ENCODE peak calls at places on chromosomes 4 and X, in seven cellular contexts. One of them, this sample, is unnamed.

GRCh38 chr4:138053601-138054322 is 188.4 kb downstream of the SLC7A11 start:
- DNase-seq in Caco-2: peak; percentile 11
- DNase-seq in H9: no peak
- DNase-seq in upper lobe of right lung: no peak
- DNase-seq in neuronal stem cell: no peak
- DNase-seq in mammary epithelial cell: peak; percentile 85
- DNase-seq in IMR-90: peak; percentile 94
- DNase-seq in this sample: no peak

GRCh38 chr4:38109896-38110295 is 149.7 kb downstream of the PTTG2 start:
- DNase-seq in Caco-2: peak; percentile 44
- DNase-seq in IMR-90: no peak
- DNase-seq in upper lobe of right lung: no peak
- DNase-seq in mammary epithelial cell: no peak
- DNase-seq in neuronal stem cell: peak; percentile 72
- DNase-seq in H9: no peak
- DNase-seq in this sample: no peak

GRCh38 chr4:10157478-10158354 is 41.1 kb upstream of the WDR1 start:
- DNase-seq in upper lobe of right lung: no peak
- DNase-seq in neuronal stem cell: peak; percentile 55
- DNase-seq in H9: peak; percentile 74
- DNase-seq in IMR-90: peak; percentile 81
- DNase-seq in Caco-2: peak; percentile 62
- DNase-seq in mammary epithelial cell: peak; percentile 71
- DNase-seq in this sample: no peak

GRCh38 chr4:99711657-99712056 is 54.0 kb upstream of the C4orf54 start:
- DNase-seq in mammary epithelial cell: peak; percentile 67
- DNase-seq in IMR-90: no peak
- DNase-seq in upper lobe of right lung: no peak
- DNase-seq in neuronal stem cell: no peak
- DNase-seq in H9: no peak
- DNase-seq in Caco-2: no peak
- DNase-seq in this sample: no peak

GRCh38 chr4:126738926-126739325 is 893.8 kb upstream of the INTU start:
- DNase-seq in IMR-90: peak; percentile 61
- DNase-seq in H9: no peak
- DNase-seq in mammary epithelial cell: peak; percentile 35
- DNase-seq in Caco-2: no peak
- DNase-seq in upper lobe of right lung: no peak
- DNase-seq in neuronal stem cell: no peak
- DNase-seq in this sample: no peak

GRCh38 chrX:48945517-48946348 is 11.7 kb downstream of the OTUD5 start:
- DNase-seq in neuronal stem cell: no peak
- DNase-seq in Caco-2: peak; percentile 57
- DNase-seq in upper lobe of right lung: peak; percentile 66
- DNase-seq in H9: peak; percentile 63
- DNase-seq in mammary epithelial cell: peak; percentile 27
- DNase-seq in IMR-90: peak; percentile 51
- DNase-seq in this sample: peak; percentile 88

GRCh38 chrX:5823861-5824260 is 404.8 kb downstream of the NLGN4X start:
- DNase-seq in IMR-90: no peak
- DNase-seq in H9: no peak
- DNase-seq in neuronal stem cell: no peak
- DNase-seq in mammary epithelial cell: no peak
- DNase-seq in upper lobe of right lung: no peak
- DNase-seq in Caco-2: no peak
- DNase-seq in this sample: no peak

GRCh38 chrX:43096830-43097229 is 318.9 kb upstream of the PPP1R2C start:
- DNase-seq in neuronal stem cell: no peak
- DNase-seq in Caco-2: no peak
- DNase-seq in IMR-90: no peak
- DNase-seq in mammary epithelial cell: no peak
- DNase-seq in H9: no peak
- DNase-seq in upper lobe of right lung: no peak
- DNase-seq in this sample: no peak

GRCh38 chr4:114509340-114509739 is 89.3 kb upstream of the UGT8 start:
- DNase-seq in H9: no peak
- DNase-seq in Caco-2: no peak
- DNase-seq in neuronal stem cell: no peak
- DNase-seq in IMR-90: no peak
- DNase-seq in upper lobe of right lung: no peak
- DNase-seq in mammary epithelial cell: no peak
- DNase-seq in this sample: no peak

GRCh38 chrX:108020631-108021030 is 24.2 kb upstream of the VSIG1 start:
- DNase-seq in mammary epithelial cell: peak; percentile 23
- DNase-seq in upper lobe of right lung: no peak
- DNase-seq in IMR-90: peak; percentile 28
- DNase-seq in neuronal stem cell: no peak
- DNase-seq in Caco-2: peak; percentile 11
- DNase-seq in H9: no peak
- DNase-seq in this sample: no peak

GRCh38 chr4:101169044-101170014 is 178.0 kb downstream of the PPP3CA start:
- DNase-seq in mammary epithelial cell: peak; percentile 58
- DNase-seq in upper lobe of right lung: no peak
- DNase-seq in Caco-2: peak; percentile 76
- DNase-seq in IMR-90: peak; percentile 65
- DNase-seq in H9: peak; percentile 80
- DNase-seq in neuronal stem cell: peak; percentile 60
- DNase-seq in this sample: peak; percentile 75

GRCh38 chrX:150873616-150874015 is 24.9 kb downstream of the CD99L2 start:
- DNase-seq in mammary epithelial cell: peak; percentile 47
- DNase-seq in H9: no peak
- DNase-seq in neuronal stem cell: no peak
- DNase-seq in Caco-2: no peak
- DNase-seq in IMR-90: peak; percentile 44
- DNase-seq in upper lobe of right lung: no peak
- DNase-seq in this sample: no peak

GRCh38 chr4:110049951-110050925 is 137.6 kb downstream of the EGF start:
- DNase-seq in mammary epithelial cell: peak; percentile 21
- DNase-seq in H9: no peak
- DNase-seq in neuronal stem cell: peak; percentile 38
- DNase-seq in upper lobe of right lung: no peak
- DNase-seq in Caco-2: peak; percentile 39
- DNase-seq in IMR-90: peak; percentile 52
- DNase-seq in this sample: no peak

GRCh38 chr4:169136330-169136729 is 126.3 kb upstream of the CBR4 start:
- DNase-seq in upper lobe of right lung: no peak
- DNase-seq in H9: no peak
- DNase-seq in mammary epithelial cell: no peak
- DNase-seq in neuronal stem cell: no peak
- DNase-seq in Caco-2: no peak
- DNase-seq in IMR-90: no peak
- DNase-seq in this sample: no peak

GRCh38 chrX:124239911-124240310 is 92.5 kb upstream of the TEX13D start:
- DNase-seq in H9: no peak
- DNase-seq in Caco-2: no peak
- DNase-seq in neuronal stem cell: no peak
- DNase-seq in upper lobe of right lung: no peak
- DNase-seq in IMR-90: no peak
- DNase-seq in mammary epithelial cell: no peak
- DNase-seq in this sample: no peak

GRCh38 chrX:8848921-8849320 is 47.7 kb upstream of the FAM9A start:
- DNase-seq in neuronal stem cell: no peak
- DNase-seq in upper lobe of right lung: no peak
- DNase-seq in mammary epithelial cell: peak; percentile 2
- DNase-seq in IMR-90: peak; percentile 19
- DNase-seq in Caco-2: no peak
- DNase-seq in H9: no peak
- DNase-seq in this sample: no peak

GRCh38 chrX:153773218-153773611 is 7.6 kb upstream of the SRPK3 start:
- DNase-seq in IMR-90: no peak
- DNase-seq in H9: no peak
- DNase-seq in neuronal stem cell: no peak
- DNase-seq in Caco-2: no peak
- DNase-seq in upper lobe of right lung: no peak
- DNase-seq in mammary epithelial cell: no peak
- DNase-seq in this sample: peak; percentile 64

GRCh38 chr4:138891610-138892009 is 124.0 kb upstream of the NOCT start:
- DNase-seq in upper lobe of right lung: no peak
- DNase-seq in mammary epithelial cell: no peak
- DNase-seq in IMR-90: no peak
- DNase-seq in Caco-2: no peak
- DNase-seq in H9: no peak
- DNase-seq in neuronal stem cell: no peak
- DNase-seq in this sample: no peak

GRCh38 chrX:53476371-53476770 is 42.2 kb upstream of the HSD17B10 start:
- DNase-seq in upper lobe of right lung: no peak
- DNase-seq in H9: no peak
- DNase-seq in Caco-2: no peak
- DNase-seq in IMR-90: peak; percentile 72
- DNase-seq in mammary epithelial cell: peak; percentile 90
- DNase-seq in neuronal stem cell: no peak
- DNase-seq in this sample: no peak

GRCh38 chrX:140088438-140088837 is 123.1 kb upstream of the CXorf66 start:
- DNase-seq in upper lobe of right lung: no peak
- DNase-seq in neuronal stem cell: no peak
- DNase-seq in H9: no peak
- DNase-seq in IMR-90: no peak
- DNase-seq in mammary epithelial cell: no peak
- DNase-seq in Caco-2: no peak
- DNase-seq in this sample: no peak
- H3K27me3 ChIP-seq in upper lobe of right lung: no peaks in the 10 kb centered on the region
- H3K27me3 ChIP-seq in neuronal stem cell: no peaks in the 10 kb centered on the region
- H3K27me3 ChIP-seq in H9: no peaks in the 10 kb centered on the region
- H3K27me3 ChIP-seq in IMR-90: peaks cover 5% of the 10 kb centered on the region
- H3K27me3 ChIP-seq in mammary epithelial cell: peaks cover 12% of the 10 kb centered on the region
- H3K27me3 ChIP-seq in Caco-2: no peaks in the 10 kb centered on the region
- H3K27me3 ChIP-seq in this sample: no peaks in the 10 kb centered on the region

DNA sequence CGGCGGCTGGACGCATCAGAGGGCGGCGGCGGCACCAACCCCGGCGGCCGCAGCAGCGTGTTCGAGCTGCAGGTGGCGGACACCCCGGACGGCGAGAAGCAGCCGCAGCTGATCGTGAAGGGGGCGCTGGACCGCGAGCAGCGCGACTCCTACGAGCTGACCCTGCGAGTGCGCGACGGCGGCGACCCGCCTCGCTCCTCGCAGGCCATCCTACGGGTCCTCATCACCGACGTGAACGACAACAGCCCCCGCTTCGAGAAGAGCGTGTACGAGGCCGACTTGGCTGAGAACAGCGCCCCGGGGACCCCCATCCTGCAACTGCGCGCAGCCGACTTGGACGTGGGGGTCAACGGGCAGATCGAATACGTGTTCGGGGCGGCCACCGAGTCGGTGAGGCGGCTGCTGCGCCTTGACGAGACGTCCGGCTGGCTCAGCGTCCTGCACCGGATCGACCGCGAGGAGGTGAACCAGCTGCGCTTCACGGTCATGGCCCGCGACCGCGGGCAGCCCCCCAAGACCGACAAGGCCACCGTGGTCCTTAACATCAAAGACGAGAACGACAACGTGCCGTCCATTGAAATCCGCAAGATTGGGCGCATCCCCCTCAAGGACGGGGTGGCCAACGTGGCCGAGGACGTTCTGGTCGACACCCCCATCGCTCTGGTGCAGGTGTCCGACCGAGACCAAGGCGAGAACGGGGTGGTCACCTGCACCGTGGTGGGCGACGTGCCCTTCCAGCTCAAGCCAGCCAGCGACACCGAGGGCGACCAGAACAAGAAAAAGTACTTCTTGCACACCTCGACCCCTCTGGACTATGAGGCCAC is 2.1 kb downstream of the PCDH7 start:
- DNase-seq in IMR-90: no peak
- DNase-seq in neuronal stem cell: no peak
- DNase-seq in upper lobe of right lung: no peak
- DNase-seq in Caco-2: no peak
- DNase-seq in mammary epithelial cell: no peak
- DNase-seq in H9: no peak
- DNase-seq in this sample: peak; percentile 70
- H3K27me3 ChIP-seq in IMR-90: no peaks in the 10 kb centered on the region
- H3K27me3 ChIP-seq in neuronal stem cell: peaks cover 14% of the 10 kb centered on the region
- H3K27me3 ChIP-seq in upper lobe of right lung: peaks cover 58% of the 10 kb centered on the region
- H3K27me3 ChIP-seq in Caco-2: no peaks in the 10 kb centered on the region
- H3K27me3 ChIP-seq in mammary epithelial cell: no peaks in the 10 kb centered on the region
- H3K27me3 ChIP-seq in H9: peaks cover 23% of the 10 kb centered on the region
- H3K27me3 ChIP-seq in this sample: peaks cover 30% of the 10 kb centered on the region

GRCh38 chrX:98114026-98114425 is 1230.3 kb downstream of the RPA4 start:
- DNase-seq in upper lobe of right lung: no peak
- DNase-seq in mammary epithelial cell: no peak
- DNase-seq in Caco-2: no peak
- DNase-seq in H9: no peak
- DNase-seq in IMR-90: no peak
- DNase-seq in neuronal stem cell: no peak
- DNase-seq in this sample: no peak

DNA sequence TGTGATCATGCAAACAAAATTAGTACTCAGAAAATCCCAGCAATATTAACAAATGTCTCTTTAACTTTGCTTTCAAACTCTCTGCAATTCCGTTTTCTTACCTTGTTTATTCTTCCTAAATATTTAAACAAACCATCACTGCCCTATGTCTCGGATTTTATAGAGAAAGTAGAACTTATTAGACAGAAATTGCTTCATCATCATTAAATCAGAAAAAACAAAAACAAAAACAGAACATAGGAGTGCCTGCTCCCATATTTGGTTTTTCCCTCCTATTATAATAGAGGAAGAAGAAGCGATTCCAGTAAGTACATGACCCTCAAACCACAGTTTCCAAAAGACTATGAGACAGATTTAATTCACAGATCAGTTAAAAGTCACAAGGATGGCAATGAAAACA is 1228.0 kb downstream of the RPA4 start:
- DNase-seq in neuronal stem cell: no peak
- DNase-seq in upper lobe of right lung: no peak
- DNase-seq in IMR-90: no peak
- DNase-seq in Caco-2: no peak
- DNase-seq in mammary epithelial cell: no peak
- DNase-seq in H9: no peak
- DNase-seq in this sample: no peak
- H3K27me3 ChIP-seq in neuronal stem cell: no peaks in the 10 kb centered on the region
- H3K27me3 ChIP-seq in upper lobe of right lung: no peaks in the 10 kb centered on the region
- H3K27me3 ChIP-seq in IMR-90: no peaks in the 10 kb centered on the region
- H3K27me3 ChIP-seq in Caco-2: no peaks in the 10 kb centered on the region
- H3K27me3 ChIP-seq in mammary epithelial cell: peaks cover 2% of the 10 kb centered on the region
- H3K27me3 ChIP-seq in H9: no peaks in the 10 kb centered on the region
- H3K27me3 ChIP-seq in this sample: no peaks in the 10 kb centered on the region

DNA sequence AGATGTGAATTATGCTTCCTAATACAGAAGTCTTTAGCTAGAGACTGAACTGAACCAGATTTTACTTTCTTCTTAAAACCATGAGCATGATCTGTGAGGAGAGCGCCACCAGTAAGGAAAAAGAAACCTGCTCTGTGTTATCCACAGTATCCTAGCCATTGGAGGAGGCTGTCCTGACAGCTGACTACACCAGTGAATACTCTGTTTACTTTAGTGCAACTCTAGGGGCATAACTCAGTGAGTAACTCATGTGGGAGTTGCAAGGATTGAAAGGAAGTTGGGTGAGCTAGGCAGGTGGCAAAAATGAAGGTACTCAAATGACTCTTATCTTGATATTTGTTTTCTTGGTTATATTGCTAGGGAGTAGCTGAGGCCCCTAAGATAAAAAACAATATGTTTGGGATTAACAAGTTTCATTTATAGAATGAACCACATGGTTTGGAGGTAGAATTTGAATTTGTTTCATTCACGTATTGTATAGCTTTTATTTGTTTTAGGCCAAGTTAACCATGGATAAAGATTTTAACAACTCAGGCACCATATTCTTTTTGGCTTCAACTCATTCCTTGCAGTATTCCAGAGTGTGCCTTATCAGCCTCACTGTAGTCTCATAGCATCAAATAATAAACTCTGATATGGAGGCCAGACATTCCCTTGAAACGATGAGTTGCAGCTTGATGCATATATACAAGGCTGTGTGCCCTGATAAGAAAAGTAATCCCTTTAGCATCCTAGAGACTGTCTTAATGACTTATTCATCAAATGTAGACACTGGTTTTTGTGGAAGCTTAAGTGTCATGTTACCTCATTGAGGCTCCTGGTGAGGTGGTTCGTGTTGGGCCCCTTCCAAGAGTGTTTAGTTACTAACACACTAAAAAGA is 2.5 kb downstream of the BMP3 start:
- DNase-seq in mammary epithelial cell: no peak
- DNase-seq in H9: no peak
- DNase-seq in upper lobe of right lung: no peak
- DNase-seq in neuronal stem cell: no peak
- DNase-seq in IMR-90: peak; percentile 16
- DNase-seq in Caco-2: no peak
- DNase-seq in this sample: no peak
- H3K27me3 ChIP-seq in mammary epithelial cell: peaks cover 25% of the 10 kb centered on the region
- H3K27me3 ChIP-seq in H9: peaks cover 21% of the 10 kb centered on the region
- H3K27me3 ChIP-seq in upper lobe of right lung: peaks cover 35% of the 10 kb centered on the region
- H3K27me3 ChIP-seq in neuronal stem cell: peaks cover 15% of the 10 kb centered on the region
- H3K27me3 ChIP-seq in IMR-90: peaks cover 57% of the 10 kb centered on the region
- H3K27me3 ChIP-seq in Caco-2: peaks cover 1% of the 10 kb centered on the region
- H3K27me3 ChIP-seq in this sample: peaks cover 42% of the 10 kb centered on the region

This sample was measured in spleen.